ENCODE peak calls at places on chromosomes 5 and 9, in seven cellular contexts. N, U, G, Z, V, J and X are unnamed samples.
A peak's percentile ranks its signal among the peaks of the same experiment; 100 is the strongest.

GRCh38 chr5:139660916-139661814 is 13.0 kb downstream of the CXXC5 start:
- DNase-seq in U (peak; percentile 75), G (peak; percentile 95), V (peak; percentile 71), J (peak; percentile 63), Z (peak; percentile 97), N (peak; percentile 85), X (peak; percentile 77)

GRCh38 chr5:60814498-60814897 is 29.6 kb downstream of the ELOVL7 start:
- DNase-seq in J (no peak), Z (no peak), U (no peak), V (no peak), N (no peak), G (no peak), X (no peak)

GRCh38 chr5:89929173-89929572 is 480.4 kb downstream of the CETN3 start:
- DNase-seq in G (no peak), U (no peak), N (peak; percentile 4), Z (no peak), J (peak; percentile 28), V (no peak), X (no peak)

GRCh38 chr9:109276469-109277440 is 44.1 kb downstream of the EPB41L4B start:
- DNase-seq in G (no peak), J (no peak), N (no peak), V (no peak), Z (no peak), U (no peak), X (no peak)

GRCh38 chr9:137163101-137163661 is 6.7 kb downstream of the LRRC26 start:
- DNase-seq in U (no peak), Z (no peak), N (no peak), G (no peak), V (peak; percentile 90), J (peak; percentile 57), X (no peak)

GRCh38 chr5:107135391-107135790 is 535.3 kb downstream of the EFNA5 start:
- DNase-seq in J (no peak), G (peak; percentile 38), Z (no peak), U (no peak), V (no peak), N (peak; percentile 65), X (no peak)

GRCh38 chr9:16064701-16065230 is 511.9 kb downstream of the CCDC171 start:
- DNase-seq in Z (no peak), J (no peak), N (no peak), U (no peak), G (no peak), V (no peak), X (no peak)

GRCh38 chr9:70120834-70121510 is 77.3 kb downstream of the MAMDC2 start:
- DNase-seq in G (peak; percentile 97), Z (peak; percentile 90), J (no peak), U (peak; percentile 84), N (peak; percentile 95), V (no peak), X (peak; percentile 76)

GRCh38 chr5:56587381-56588124 is 227.8 kb upstream of the MAP3K1 start:
- DNase-seq in Z (no peak), G (no peak), U (no peak), J (no peak), V (no peak), N (no peak), X (no peak)

GRCh38 chr5:100841358-100842076 is 61.6 kb downstream of the ST8SIA4 start:
- DNase-seq in G (no peak), Z (no peak), N (peak; percentile 54), U (no peak), J (peak; percentile 51), V (no peak), X (no peak)

DNA sequence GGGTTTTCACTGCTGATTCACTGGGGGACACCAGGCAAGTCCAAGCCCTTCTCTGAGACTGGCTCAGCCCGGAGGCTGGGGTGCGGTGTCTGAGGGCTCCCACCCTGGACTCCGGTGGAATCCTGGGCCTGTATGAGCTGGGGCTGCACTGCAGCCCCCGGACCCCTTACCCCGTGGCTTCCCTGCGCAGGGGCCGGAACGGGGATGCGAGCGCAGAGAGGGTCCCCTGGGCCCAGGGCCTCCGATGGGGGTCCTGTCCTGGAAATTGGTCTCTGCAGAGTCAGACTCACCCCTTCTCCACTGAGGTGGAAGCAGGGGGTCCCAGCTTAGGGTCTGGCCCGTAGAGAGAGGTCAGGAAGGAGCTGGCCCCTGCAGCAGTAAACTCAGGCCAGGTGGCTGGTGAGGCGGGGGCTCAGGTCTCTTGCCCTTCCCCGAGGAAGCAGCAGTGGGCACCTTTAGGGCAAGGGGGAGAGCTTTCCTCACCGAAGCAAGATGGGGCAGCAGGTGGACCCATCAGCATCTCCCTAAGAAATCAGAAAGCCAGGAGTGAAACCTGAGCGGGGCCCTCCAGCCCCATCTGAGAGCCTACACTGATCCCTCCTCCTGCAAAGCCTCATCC is 1.6 kb upstream of the VAV2 start:
- DNase-seq in V (no peak), U (no peak), Z (no peak), G (no peak), J (no peak), N (no peak), X (no peak)
- H3K4me3 ChIP-seq in V (no peak overlapping the region), U (peak overlapping the region; percentile 94), Z (no peak overlapping the region), G (peak overlapping the region; percentile 73), J (peak overlapping the region; percentile 79), N (peak overlapping the region; percentile 78), X (peak overlapping the region; percentile 77)

DNA sequence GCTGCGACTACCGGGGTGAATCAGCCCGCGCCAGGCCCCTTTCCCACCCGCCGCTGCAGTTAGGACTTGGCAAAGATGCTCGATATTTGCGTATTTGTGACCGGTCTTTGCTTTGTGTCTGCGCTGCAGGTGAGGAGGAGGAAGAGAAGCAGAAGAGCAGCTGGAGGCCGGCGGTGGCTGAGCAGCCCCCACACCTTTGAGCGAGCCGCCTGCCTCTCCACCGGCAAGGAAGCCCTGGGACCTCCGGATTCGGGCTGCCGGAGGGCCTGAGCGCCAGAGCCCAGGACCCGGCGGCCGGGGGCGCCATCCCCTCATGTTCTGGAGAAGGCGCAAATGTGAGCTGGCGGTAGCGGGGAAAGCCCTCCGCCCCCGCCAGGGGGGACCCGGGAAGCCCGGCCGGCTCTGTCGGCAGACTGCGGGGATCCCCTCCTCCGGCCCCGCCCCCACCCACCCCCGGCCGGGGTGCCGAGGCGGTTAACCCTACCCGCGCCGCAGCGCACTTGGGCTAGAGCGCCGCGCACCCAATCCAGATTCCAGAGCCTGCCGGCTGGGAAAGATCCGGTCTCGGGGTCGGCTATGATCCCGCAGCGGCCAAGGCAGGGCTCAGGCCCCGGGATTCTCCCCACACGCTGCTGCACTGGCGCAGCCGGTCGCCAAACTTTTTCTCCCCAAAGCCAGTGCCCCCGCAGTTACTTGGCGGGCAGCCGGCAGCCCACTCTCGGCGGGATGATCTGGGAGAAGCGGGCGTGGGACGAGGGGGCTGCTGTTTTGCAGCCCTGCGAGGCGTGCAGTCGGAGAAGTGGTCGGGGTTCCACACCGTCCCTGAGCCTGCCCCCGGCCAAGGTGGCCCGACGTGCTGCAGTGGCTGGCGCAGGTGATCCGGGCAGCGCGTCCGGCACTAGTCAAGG is 800 bp upstream of the KCNN2 start:
- DNase-seq in N (no peak), U (no peak), Z (peak; percentile 78), G (peak; percentile 35), V (peak; percentile 90), J (no peak), X (no peak)
- H3K4me3 ChIP-seq in N (peak overlapping the region; percentile 21), U (peak overlapping the region; percentile 36), Z (no peak overlapping the region), G (peak overlapping the region; percentile 76), V (peak overlapping the region; percentile 95), J (no peak overlapping the region), X (peak overlapping the region; percentile 71)

GRCh38 chr9:14346301-14346721 is 32.4 kb upstream of the NFIB start:
- DNase-seq in Z (no peak), U (no peak), V (peak; percentile 68), J (no peak), G (no peak), N (no peak), X (no peak)
- H3K4me3 ChIP-seq in Z (no peak overlapping the region), U (no peak overlapping the region), V (peak overlapping the region; percentile 68), J (no peak overlapping the region), G (no peak overlapping the region), N (peak overlapping the region; percentile 20), X (no peak overlapping the region)

DNA sequence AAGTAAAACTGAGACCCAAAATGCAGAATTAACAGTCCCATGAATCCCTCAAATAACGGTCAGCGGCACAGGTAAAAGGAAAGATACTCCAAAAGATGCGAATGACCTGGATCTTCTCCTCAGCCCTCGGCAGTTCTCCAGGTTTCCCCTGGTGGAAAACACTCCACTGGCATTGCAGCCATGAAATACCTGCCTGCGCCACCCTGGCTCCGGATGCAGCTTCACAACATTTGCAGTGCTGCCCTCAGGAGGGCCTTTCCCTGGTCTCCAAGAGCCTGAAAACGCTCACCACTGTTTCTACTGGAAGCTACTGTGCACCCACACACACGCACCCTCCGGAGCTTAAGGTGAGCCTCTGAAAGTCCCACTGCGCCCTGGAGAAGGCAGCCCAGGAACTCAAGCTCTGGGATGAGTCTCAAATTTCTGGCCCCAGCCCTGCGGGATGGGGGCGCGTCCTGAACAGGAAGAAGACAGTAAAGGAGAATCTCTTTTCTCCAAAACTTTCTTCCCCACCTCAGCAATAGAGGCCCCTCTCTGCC is 612 bp downstream of the UGT3A2 start:
- DNase-seq in U (no peak), N (no peak), V (no peak), J (no peak), Z (no peak), G (no peak), X (no peak)
- H3K4me3 ChIP-seq in U (no peak overlapping the region), N (no peak overlapping the region), V (peak overlapping the region; percentile 66), J (no peak overlapping the region), Z (no peak overlapping the region), G (no peak overlapping the region), X (no peak overlapping the region)

DNA sequence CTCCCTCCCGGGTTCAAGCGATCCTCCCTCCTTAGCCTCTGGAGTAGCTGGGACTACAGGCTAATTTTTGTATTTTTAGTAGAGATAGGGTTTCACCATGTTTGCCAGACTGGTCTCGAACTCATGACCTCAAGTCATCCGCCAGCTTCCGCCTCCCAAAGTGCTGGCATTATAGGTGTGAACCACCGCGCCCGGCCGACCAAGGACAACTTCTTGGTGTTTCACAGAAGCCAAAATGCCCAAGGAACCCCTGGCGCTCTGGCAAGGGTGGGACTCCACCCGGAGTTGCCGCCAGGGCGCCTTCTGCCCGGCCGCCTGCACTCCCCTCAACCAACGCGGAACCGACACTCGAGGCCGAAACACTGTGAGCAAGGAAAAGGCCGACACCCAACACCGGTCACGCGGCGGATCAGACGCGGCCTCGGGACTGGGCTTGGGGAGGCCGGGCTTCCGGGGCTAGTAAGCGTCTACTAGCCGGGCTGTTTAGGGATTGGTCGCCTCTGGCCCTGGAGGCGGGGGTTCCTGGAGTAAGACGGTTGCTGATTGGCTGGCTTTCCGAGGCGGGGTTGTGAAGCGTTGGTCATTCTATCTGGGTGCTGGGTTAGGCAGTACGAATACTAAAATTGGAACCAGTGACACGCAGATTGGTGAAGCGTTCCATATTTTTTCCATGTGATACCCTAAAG is 7.7 kb upstream of the CFAP157 start:
- DNase-seq in J (peak; percentile 96), V (peak; percentile 99), Z (peak; percentile 97), N (peak; percentile 93), G (peak; percentile 92), U (peak; percentile 90), X (peak; percentile 94)
- H3K4me3 ChIP-seq in J (peak overlapping the region; percentile 59), V (peak overlapping the region; percentile 46), Z (no peak overlapping the region), N (peak overlapping the region; percentile 35), G (peak overlapping the region; percentile 27), U (peak overlapping the region; percentile 38), X (no peak overlapping the region)